ENCODE peak calls at places on chromosomes 2 and 18, in six cellular contexts. R, I, E, J, M and A are unnamed samples.

GRCh38 chr2:39179974-39180960 is 59.4 kb upstream of the SOS1 start:
- DNase-seq in J (no peak), I (no peak), R (no peak), E (no peak), M (no peak), A (no peak)

GRCh38 chr2:3960106-3960505 is 256.7 kb downstream of the DCDC2C start:
- DNase-seq in R (no peak), J (no peak), I (no peak), E (no peak), M (no peak), A (no peak)

GRCh38 chr18:76518543-76519155 is 23.6 kb upstream of the ZNF516 start:
- DNase-seq in E (no peak), M (peak; percentile 81), R (peak; percentile 88), I (no peak), J (peak; percentile 59), A (no peak)

GRCh38 chr2:50727940-50728339 is 304.0 kb downstream of the NRXN1 start:
- DNase-seq in J (no peak), R (no peak), E (no peak), M (no peak), I (no peak), A (no peak)

GRCh38 chr2:146214394-146214929 is 1630.4 kb upstream of the ACVR2A start:
- DNase-seq in M (no peak), I (no peak), R (no peak), E (no peak), J (no peak), A (no peak)

GRCh38 chr2:38700113-38700780 is 34.3 kb downstream of the GALM start:
- DNase-seq in M (no peak), J (no peak), I (no peak), R (no peak), E (no peak), A (peak; percentile 60)

GRCh38 chr2:170601489-170601888 is 113.6 kb upstream of the SP5 start:
- DNase-seq in R (no peak), M (no peak), J (no peak), E (no peak), I (no peak), A (no peak)

GRCh38 chr18:54269924-54270844 is 867 bp downstream of the POLI start:
- DNase-seq in I (no peak), J (peak; percentile 68), M (no peak), R (peak; percentile 26), E (no peak), A (peak; percentile 82)

GRCh38 chr18:58087928-58088722 is 44.1 kb downstream of the NEDD4L start:
- DNase-seq in I (peak; percentile 80), J (peak; percentile 84), R (no peak), E (no peak), M (no peak), A (no peak)

GRCh38 chr2:162768646-162769045 is 69.9 kb downstream of the KCNH7 start:
- DNase-seq in M (no peak), J (no peak), R (peak; percentile 91), E (no peak), I (no peak), A (no peak)

GRCh38 chr2:171318463-171318934 is 115.3 kb downstream of the METTL8 start:
- DNase-seq in J (no peak), I (no peak), M (peak; percentile 61), R (no peak), E (no peak), A (no peak)

GRCh38 chr2:149703281-149703680 is 115.7 kb upstream of the MMADHC start:
- DNase-seq in E (no peak), R (no peak), J (no peak), M (no peak), I (no peak), A (no peak)

GRCh38 chr18:8478166-8478967 is 130.9 kb upstream of the RAB12 start:
- DNase-seq in J (peak; percentile 33), M (peak; percentile 78), R (peak; percentile 16), E (no peak), I (peak; percentile 81), A (peak; percentile 81)